ENCODE peak calls at places on chromosomes 13 and 19, in four cellular contexts. One of them, this sample, is unnamed.

GRCh38 chr19:41408256-41408655 is 10.6 kb downstream of the BCKDHA start:
- DNase-seq in CD4-positive, alpha-beta memory T cell: no peak
- DNase-seq in psoas muscle: no peak
- DNase-seq in CD4-positive, CD25-positive, alpha-beta regulatory T cell: no peak
- DNase-seq in this sample: no peak

GRCh38 chr19:52995711-52996110 is 18.0 kb upstream of the ERVV-1 start:
- DNase-seq in CD4-positive, alpha-beta memory T cell: no peak
- DNase-seq in psoas muscle: no peak
- DNase-seq in CD4-positive, CD25-positive, alpha-beta regulatory T cell: no peak
- DNase-seq in this sample: no peak

GRCh38 chr19:3365447-3366103 is 808 bp upstream of the NFIC start:
- DNase-seq in CD4-positive, alpha-beta memory T cell: no peak
- DNase-seq in psoas muscle: peak; percentile 78
- DNase-seq in CD4-positive, CD25-positive, alpha-beta regulatory T cell: no peak
- DNase-seq in this sample: peak; percentile 52

GRCh38 chr19:51552996-51553725 is 17.9 kb upstream of the ZNF175 start:
- DNase-seq in CD4-positive, alpha-beta memory T cell: no peak
- DNase-seq in psoas muscle: peak; percentile 66
- DNase-seq in CD4-positive, CD25-positive, alpha-beta regulatory T cell: no peak
- DNase-seq in this sample: peak; percentile 6

GRCh38 chr13:106182404-106182803 is 353.1 kb downstream of the EFNB2 start:
- DNase-seq in CD4-positive, alpha-beta memory T cell: no peak
- DNase-seq in psoas muscle: no peak
- DNase-seq in CD4-positive, CD25-positive, alpha-beta regulatory T cell: no peak
- DNase-seq in this sample: no peak

GRCh38 chr13:77509221-77509620 is 26.3 kb upstream of the SCEL start:
- DNase-seq in CD4-positive, alpha-beta memory T cell: no peak
- DNase-seq in psoas muscle: no peak
- DNase-seq in CD4-positive, CD25-positive, alpha-beta regulatory T cell: no peak
- DNase-seq in this sample: no peak

GRCh38 chr19:48975947-48976847 is 11.1 kb downstream of the FTL start:
- DNase-seq in CD4-positive, alpha-beta memory T cell: peak; percentile 54
- DNase-seq in psoas muscle: no peak
- DNase-seq in CD4-positive, CD25-positive, alpha-beta regulatory T cell: peak; percentile 62
- DNase-seq in this sample: peak; percentile 40

GRCh38 chr19:2962018-2962670 is 15.2 kb upstream of the TLE6 start:
- DNase-seq in CD4-positive, alpha-beta memory T cell: peak; percentile 79
- DNase-seq in psoas muscle: no peak
- DNase-seq in CD4-positive, CD25-positive, alpha-beta regulatory T cell: peak; percentile 85
- DNase-seq in this sample: peak; percentile 81

GRCh38 chr13:92657565-92657964 is 569.0 kb upstream of the GPC6 start:
- DNase-seq in CD4-positive, alpha-beta memory T cell: no peak
- DNase-seq in psoas muscle: no peak
- DNase-seq in CD4-positive, CD25-positive, alpha-beta regulatory T cell: no peak
- DNase-seq in this sample: no peak

GRCh38 chr13:51212808-51213728 is 9.1 kb upstream of the FAM124A start:
- DNase-seq in CD4-positive, alpha-beta memory T cell: no peak
- DNase-seq in psoas muscle: no peak
- DNase-seq in CD4-positive, CD25-positive, alpha-beta regulatory T cell: no peak
- DNase-seq in this sample: no peak

GRCh38 chr13:20969182-20969581 is 66.6 kb upstream of the XPO4 start:
- DNase-seq in CD4-positive, alpha-beta memory T cell: no peak
- DNase-seq in psoas muscle: no peak
- DNase-seq in CD4-positive, CD25-positive, alpha-beta regulatory T cell: no peak
- DNase-seq in this sample: no peak

GRCh38 chr19:13723206-13723605 is 41.1 kb upstream of the MRI1 start:
- DNase-seq in CD4-positive, alpha-beta memory T cell: no peak
- DNase-seq in psoas muscle: no peak
- DNase-seq in CD4-positive, CD25-positive, alpha-beta regulatory T cell: no peak
- DNase-seq in this sample: no peak

GRCh38 chr13:73092831-73093230 is 34.0 kb downstream of the KLF5 start:
- DNase-seq in CD4-positive, alpha-beta memory T cell: peak; percentile 2
- DNase-seq in psoas muscle: no peak
- DNase-seq in CD4-positive, CD25-positive, alpha-beta regulatory T cell: peak; percentile 63
- DNase-seq in this sample: no peak

GRCh38 chr13:110920038-110920437 is 5.2 kb upstream of the ANKRD10 start:
- DNase-seq in CD4-positive, alpha-beta memory T cell: no peak
- DNase-seq in psoas muscle: peak; percentile 36
- DNase-seq in CD4-positive, CD25-positive, alpha-beta regulatory T cell: no peak
- DNase-seq in this sample: no peak

GRCh38 chr19:35995655-35995993 is 636 bp downstream of the SDHAF1 start:
- DNase-seq in CD4-positive, alpha-beta memory T cell: no peak
- DNase-seq in psoas muscle: peak; percentile 46
- DNase-seq in CD4-positive, CD25-positive, alpha-beta regulatory T cell: peak; percentile 67
- DNase-seq in this sample: peak; percentile 74

GRCh38 chr19:36196249-36196648 is 18.2 kb downstream of the ZNF565 start:
- DNase-seq in CD4-positive, alpha-beta memory T cell: no peak
- DNase-seq in psoas muscle: no peak
- DNase-seq in CD4-positive, CD25-positive, alpha-beta regulatory T cell: no peak
- DNase-seq in this sample: no peak

GRCh38 chr19:49362048-49362925 is at the start of gene TEAD2:
- DNase-seq in CD4-positive, alpha-beta memory T cell: no peak
- DNase-seq in psoas muscle: peak; percentile 77
- DNase-seq in CD4-positive, CD25-positive, alpha-beta regulatory T cell: no peak
- DNase-seq in this sample: peak; percentile 77

GRCh38 chr19:8357007-8357521 is 6.9 kb upstream of the ANGPTL4 start:
- DNase-seq in CD4-positive, alpha-beta memory T cell: no peak
- DNase-seq in psoas muscle: no peak
- DNase-seq in CD4-positive, CD25-positive, alpha-beta regulatory T cell: no peak
- DNase-seq in this sample: no peak

GRCh38 chr13:92804926-92805325 is 421.7 kb upstream of the GPC6 start:
- DNase-seq in CD4-positive, alpha-beta memory T cell: no peak
- DNase-seq in psoas muscle: no peak
- DNase-seq in CD4-positive, CD25-positive, alpha-beta regulatory T cell: no peak
- DNase-seq in this sample: no peak

GRCh38 chr13:101631403-101631802 is 178.9 kb downstream of the ITGBL1 start:
- DNase-seq in CD4-positive, alpha-beta memory T cell: no peak
- DNase-seq in psoas muscle: no peak
- DNase-seq in CD4-positive, CD25-positive, alpha-beta regulatory T cell: no peak
- DNase-seq in this sample: no peak

GRCh38 chr13:87661471-87661870 is 9.7 kb upstream of the SLITRK5 start:
- DNase-seq in CD4-positive, alpha-beta memory T cell: no peak
- DNase-seq in psoas muscle: no peak
- DNase-seq in CD4-positive, CD25-positive, alpha-beta regulatory T cell: no peak
- DNase-seq in this sample: no peak

GRCh38 chr13:112486386-112487126 is 101.4 kb downstream of the TUBGCP3 start:
- DNase-seq in CD4-positive, alpha-beta memory T cell: no peak
- DNase-seq in psoas muscle: no peak
- DNase-seq in CD4-positive, CD25-positive, alpha-beta regulatory T cell: no peak
- DNase-seq in this sample: no peak
- H3K4me1 ChIP-seq in CD4-positive, alpha-beta memory T cell: no peaks in the 10 kb centered on the region
- H3K4me1 ChIP-seq in psoas muscle: no peaks in the 10 kb centered on the region
- H3K4me1 ChIP-seq in CD4-positive, CD25-positive, alpha-beta regulatory T cell: no peaks in the 10 kb centered on the region
- H3K4me1 ChIP-seq in this sample: no peaks in the 10 kb centered on the region

GRCh38 chr19:19670070-19670551 is 1.5 kb downstream of the ZNF101 start:
- DNase-seq in CD4-positive, alpha-beta memory T cell: no peak
- DNase-seq in psoas muscle: no peak
- DNase-seq in CD4-positive, CD25-positive, alpha-beta regulatory T cell: no peak
- DNase-seq in this sample: peak; percentile 9
- H3K4me3 ChIP-seq in CD4-positive, alpha-beta memory T cell: peak overlapping the region; percentile 90
- H3K4me3 ChIP-seq in psoas muscle: no peak overlapping the region
- H3K4me3 ChIP-seq in CD4-positive, CD25-positive, alpha-beta regulatory T cell: peak overlapping the region; percentile 94
- H3K4me3 ChIP-seq in this sample: peak overlapping the region; percentile 96

GRCh38 chr19:4693078-4693350 is 22.9 kb upstream of the MYDGF start:
- DNase-seq in CD4-positive, alpha-beta memory T cell: no peak
- DNase-seq in psoas muscle: no peak
- DNase-seq in CD4-positive, CD25-positive, alpha-beta regulatory T cell: no peak
- DNase-seq in this sample: no peak

GRCh38 chr19:4695224-4695731 is 25.1 kb upstream of the MYDGF start:
- DNase-seq in CD4-positive, alpha-beta memory T cell: no peak
- DNase-seq in psoas muscle: peak; percentile 87
- DNase-seq in CD4-positive, CD25-positive, alpha-beta regulatory T cell: no peak
- DNase-seq in this sample: no peak

GRCh38 chr19:4693471-4694121 is 23.5 kb upstream of the MYDGF start:
- DNase-seq in CD4-positive, alpha-beta memory T cell: no peak
- DNase-seq in psoas muscle: no peak
- DNase-seq in CD4-positive, CD25-positive, alpha-beta regulatory T cell: no peak
- DNase-seq in this sample: no peak

GRCh38 chr19:4692275-4693077 is 22.3 kb upstream of the MYDGF start:
- DNase-seq in CD4-positive, alpha-beta memory T cell: no peak
- DNase-seq in psoas muscle: no peak
- DNase-seq in CD4-positive, CD25-positive, alpha-beta regulatory T cell: no peak
- DNase-seq in this sample: no peak

GRCh38 chr19:4694211-4694987 is 24.3 kb upstream of the MYDGF start:
- DNase-seq in CD4-positive, alpha-beta memory T cell: no peak
- DNase-seq in psoas muscle: peak; percentile 89
- DNase-seq in CD4-positive, CD25-positive, alpha-beta regulatory T cell: no peak
- DNase-seq in this sample: no peak
- H3K4me1 ChIP-seq in CD4-positive, alpha-beta memory T cell: no peaks in the 10 kb centered on the region
- H3K4me1 ChIP-seq in psoas muscle: peaks cover 59% of the 10 kb centered on the region
- H3K4me1 ChIP-seq in CD4-positive, CD25-positive, alpha-beta regulatory T cell: no peaks in the 10 kb centered on the region
- H3K4me1 ChIP-seq in this sample: peaks cover 5% of the 10 kb centered on the region

GRCh38 chr19:57280913-57281425 is 684 bp downstream of the ZNF460 start:
- DNase-seq in CD4-positive, alpha-beta memory T cell: peak; percentile 40
- DNase-seq in psoas muscle: no peak
- DNase-seq in CD4-positive, CD25-positive, alpha-beta regulatory T cell: peak; percentile 46
- DNase-seq in this sample: peak; percentile 25

GRCh38 chr19:57279418-57280164 is 694 bp upstream of the ZNF460 start:
- DNase-seq in CD4-positive, alpha-beta memory T cell: peak; percentile 83
- DNase-seq in psoas muscle: peak; percentile 92
- DNase-seq in CD4-positive, CD25-positive, alpha-beta regulatory T cell: peak; percentile 86
- DNase-seq in this sample: peak; percentile 87

GRCh38 chr19:57280165-57280912 is at the start of gene ZNF460:
- DNase-seq in CD4-positive, alpha-beta memory T cell: peak; percentile 97
- DNase-seq in psoas muscle: peak; percentile 97
- DNase-seq in CD4-positive, CD25-positive, alpha-beta regulatory T cell: peak; percentile 98
- DNase-seq in this sample: peak; percentile 97

GRCh38 chr19:57276430-57276829 is 3.9 kb upstream of the ZNF460 start:
- DNase-seq in CD4-positive, alpha-beta memory T cell: no peak
- DNase-seq in psoas muscle: no peak
- DNase-seq in CD4-positive, CD25-positive, alpha-beta regulatory T cell: no peak
- DNase-seq in this sample: no peak

DNA sequence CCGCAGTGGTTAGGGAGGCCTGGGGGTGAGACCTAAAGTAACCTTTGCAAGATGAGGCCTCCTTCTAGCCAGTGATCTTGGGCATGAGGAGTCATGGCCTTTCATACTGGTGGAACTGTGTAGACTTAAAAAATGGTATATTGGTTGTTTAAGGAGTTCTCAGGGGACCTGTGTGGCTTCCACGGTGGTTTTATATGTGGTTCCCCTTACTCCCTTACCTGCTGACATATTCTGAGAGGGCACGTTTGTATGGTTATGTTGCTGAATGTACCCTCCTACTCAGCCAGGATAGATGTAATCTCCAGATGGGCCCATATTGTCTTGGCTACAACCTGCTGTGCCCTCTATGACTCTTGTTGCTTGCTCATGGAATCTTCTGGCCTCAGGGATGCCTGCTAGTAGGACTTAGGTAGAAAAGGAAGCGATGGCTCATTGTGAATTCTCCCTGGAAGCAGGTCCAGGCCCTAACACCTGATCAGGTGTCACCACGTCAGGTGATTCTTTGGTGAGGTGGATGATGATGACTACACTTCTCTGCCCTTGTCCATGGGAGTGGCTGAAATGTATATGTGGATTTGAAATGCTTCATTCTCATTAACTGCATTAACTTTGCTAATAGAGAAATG is 1.8 kb downstream of the ZNF460 start:
- DNase-seq in CD4-positive, alpha-beta memory T cell: no peak
- DNase-seq in psoas muscle: no peak
- DNase-seq in CD4-positive, CD25-positive, alpha-beta regulatory T cell: no peak
- DNase-seq in this sample: no peak
- H3K4me3 ChIP-seq in CD4-positive, alpha-beta memory T cell: no peak overlapping the region
- H3K4me3 ChIP-seq in psoas muscle: peak overlapping the region; percentile 86
- H3K4me3 ChIP-seq in CD4-positive, CD25-positive, alpha-beta regulatory T cell: peak overlapping the region; percentile 27
- H3K4me3 ChIP-seq in this sample: peak overlapping the region; percentile 98